ENCODE peak calls at places on chromosomes 2 and 18, in four cellular contexts. D, F, Q and M are unnamed samples.

GRCh38 chr2:151407281-151407680 is 2.4 kb upstream of the RIF1 start:
- DNase-seq in Q (no peak), F (no peak), D (no peak), M (no peak)

GRCh38 chr2:8872821-8873432 is 35.5 kb upstream of the KIDINS220 start:
- DNase-seq in Q (peak), F (peak), D (no peak), M (peak)

GRCh38 chr2:52135235-52135634 is 1103.3 kb upstream of the NRXN1 start:
- DNase-seq in F (no peak), Q (peak), D (no peak), M (no peak)

GRCh38 chr18:34492652-34493051 is 217.4 kb upstream of the DTNA start:
- DNase-seq in F (no peak), D (no peak), Q (no peak), M (no peak)

GRCh38 chr2:44275915-44276279 is 617 bp downstream of the SLC3A1 start:
- DNase-seq in D (no peak), Q (peak), F (no peak), M (peak)

GRCh38 chr2:200028998-200029397 is 73.6 kb downstream of the MAIP1 start:
- DNase-seq in D (no peak), Q (peak), F (no peak), M (no peak)

GRCh38 chr18:70423988-70424387 is 135.1 kb downstream of the SOCS6 start:
- DNase-seq in F (no peak), Q (no peak), D (no peak), M (no peak)

GRCh38 chr2:44940612-44941464 is 664 bp upstream of the SIX3 start:
- DNase-seq in F (no peak), D (no peak), Q (no peak), M (no peak)

GRCh38 chr2:38116762-38117161 is 40.8 kb upstream of the CYP1B1 start:
- DNase-seq in Q (peak), F (no peak), D (no peak), M (no peak)

GRCh38 chr2:162217596-162217995 is 25.6 kb downstream of the FAP start:
- DNase-seq in F (no peak), Q (peak), D (no peak), M (no peak)

GRCh38 chr2:130756041-130756720 is 841 bp downstream of the AMER3 start:
- DNase-seq in Q (no peak), F (peak), D (peak), M (no peak)

GRCh38 chr2:28274911-28275685 is 117.6 kb upstream of the FOSL2 start:
- DNase-seq in Q (peak), D (peak), F (no peak), M (peak)

GRCh38 chr2:239833728-239834109 is 191.4 kb downstream of the NDUFA10 start:
- DNase-seq in Q (no peak), D (peak), F (no peak), M (no peak)

GRCh38 chr2:234245945-234246344 is 195.4 kb downstream of the SPP2 start:
- DNase-seq in Q (peak), F (no peak), D (no peak), M (peak)

GRCh38 chr2:128155970-128156369 is 65.0 kb downstream of the UGGT1 start:
- DNase-seq in Q (no peak), F (no peak), D (no peak), M (no peak)

GRCh38 chr2:231069379-231070054 is 12.8 kb downstream of the PSMD1 start:
- DNase-seq in Q (peak), D (no peak), F (no peak), M (peak)

GRCh38 chr2:38440655-38441054 is 63.6 kb upstream of the ATL2 start:
- DNase-seq in Q (no peak), D (no peak), F (no peak), M (no peak)

GRCh38 chr18:26655614-26656400 is 107.5 kb upstream of the KCTD1 start:
- DNase-seq in F (peak), D (peak), Q (peak), M (peak)

GRCh38 chr18:13241083-13241892 is 22.7 kb downstream of the LDLRAD4 start:
- DNase-seq in Q (no peak), D (no peak), F (no peak), M (no peak)

GRCh38 chr2:237732070-237732469 is 66.5 kb upstream of the RBM44 start:
- DNase-seq in D (no peak), Q (no peak), F (no peak), M (no peak)

GRCh38 chr18:49519041-49519971 is 32.3 kb upstream of the C18orf32 start:
- DNase-seq in Q (no peak), D (no peak), F (no peak), M (no peak)

GRCh38 chr2:231545105-231545902 is 15.1 kb upstream of the NMUR1 start:
- DNase-seq in F (no peak), Q (peak), D (no peak), M (peak)

GRCh38 chr2:88658890-88659881 is 31.9 kb upstream of the EIF2AK3 start:
- DNase-seq in F (no peak), Q (peak), D (peak), M (peak)

GRCh38 chr18:35345460-35345921 is 1.3 kb upstream of the ZNF24 start:
- DNase-seq in D (no peak), F (no peak), Q (no peak), M (no peak)

GRCh38 chr2:153105829-153106578 is 372.6 kb downstream of the RPRM start:
- DNase-seq in F (no peak), Q (no peak), D (no peak), M (no peak)

GRCh38 chr2:14749869-14750268 is 117.4 kb downstream of the LRATD1 start:
- DNase-seq in D (no peak), F (no peak), Q (peak), M (no peak)

GRCh38 chr2:53652131-53652530 is 115.5 kb upstream of the CHAC2 start:
- DNase-seq in D (no peak), Q (no peak), F (no peak), M (no peak)

GRCh38 chr18:61998335-61998734 is 105.5 kb upstream of the RNF152 start:
- DNase-seq in Q (no peak), F (no peak), D (no peak), M (no peak)

GRCh38 chr2:12720181-12720580 is 3.4 kb downstream of the TRIB2 start:
- DNase-seq in D (no peak), Q (peak), F (no peak), M (peak)

GRCh38 chr2:9002637-9003365 is 683 bp downstream of the MBOAT2 start:
- DNase-seq in D (no peak), Q (no peak), F (peak), M (peak)

GRCh38 chr18:53753616-53754015 is 470.9 kb downstream of the MBD2 start:
- DNase-seq in D (no peak), F (peak), Q (no peak), M (no peak)

GRCh38 chr18:41025666-41026065 is 929.4 kb upstream of the PIK3C3 start:
- DNase-seq in D (no peak), F (no peak), Q (no peak), M (no peak)

GRCh38 chr2:239895116-239895515 is 130.0 kb downstream of the NDUFA10 start:
- DNase-seq in Q (no peak), F (no peak), D (peak), M (no peak)

GRCh38 chr2:148523315-148523714 is 121.2 kb upstream of the EPC2 start:
- DNase-seq in D (peak), F (no peak), Q (no peak), M (no peak)

GRCh38 chr2:25276569-25277465 is 64.9 kb downstream of the DNMT3A start:
- DNase-seq in D (peak), F (no peak), Q (no peak), M (no peak)

GRCh38 chr2:86671304-86671981 is 47.8 kb upstream of the RNF103 start:
- DNase-seq in F (no peak), D (no peak), Q (peak), M (no peak)

GRCh38 chr2:9282128-9282527 is 75.5 kb downstream of the ASAP2 start:
- DNase-seq in F (no peak), D (no peak), Q (no peak), M (no peak)

GRCh38 chr18:46281185-46282176 is 177.3 kb downstream of the HAUS1 start:
- DNase-seq in Q (peak), F (peak), D (peak), M (peak)

GRCh38 chr2:129281761-129282160 is 697.7 kb upstream of the RAB6C start:
- DNase-seq in D (no peak), Q (no peak), F (no peak), M (no peak)
- H3K23ac ChIP-seq in D (no peak), Q (no peak), F (no peak), M (no peak)

GRCh38 chr18:58196881-58197872 is 153.2 kb downstream of the NEDD4L start:
- DNase-seq in Q (no peak), F (no peak), D (no peak), M (no peak)

GRCh38 chr18:58192519-58192918 is 148.5 kb downstream of the NEDD4L start:
- DNase-seq in F (no peak), Q (no peak), D (no peak), M (no peak)

GRCh38 chr18:58194028-58194427 is 150.0 kb downstream of the NEDD4L start:
- DNase-seq in D (peak), F (no peak), Q (no peak), M (no peak)

GRCh38 chr18:58196164-58196563 is 152.1 kb downstream of the NEDD4L start:
- DNase-seq in D (no peak), F (no peak), Q (no peak), M (no peak)

DNA sequence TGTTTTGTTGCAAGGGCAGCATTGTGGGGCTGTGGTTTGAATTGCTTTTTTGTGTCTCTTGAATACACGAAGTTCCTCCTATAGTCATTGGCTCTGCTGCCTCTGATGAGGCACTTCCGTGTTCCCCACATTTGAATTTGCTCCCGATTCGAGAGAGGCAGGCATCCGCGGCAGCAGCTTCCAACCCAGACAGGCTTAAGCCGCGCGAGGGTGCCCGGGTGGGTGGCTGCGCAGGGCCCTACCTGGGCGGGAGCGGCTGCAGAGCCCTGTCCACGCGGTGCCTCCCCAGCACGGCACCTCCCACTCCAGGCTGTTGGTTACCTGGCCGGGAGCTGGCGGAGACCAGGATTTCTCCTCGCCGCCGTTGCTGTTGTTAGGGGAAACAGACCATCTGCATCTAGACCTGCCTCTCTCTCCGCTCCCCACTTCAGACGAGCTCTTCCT is 151.3 kb downstream of the NEDD4L start:
- DNase-seq in D (peak), Q (no peak), F (no peak), M (no peak)
- H4K91ac ChIP-seq in D (no peak), Q (no peak), F (no peak), M (no peak)

GRCh38 chr2:98484121-98484557 is 39.5 kb downstream of the INPP4A start:
- DNase-seq in Q (no peak), F (no peak), D (no peak), M (no peak)
- H3K23ac ChIP-seq in Q (no peak), F (no peak), D (no peak), M (peak)

GRCh38 chr18:77131652-77132368 is 773 bp downstream of the MBP start:
- DNase-seq in D (no peak), Q (no peak), F (no peak), M (peak)
- H4K91ac ChIP-seq in D (no peak), Q (no peak), F (no peak), M (no peak)

DNA sequence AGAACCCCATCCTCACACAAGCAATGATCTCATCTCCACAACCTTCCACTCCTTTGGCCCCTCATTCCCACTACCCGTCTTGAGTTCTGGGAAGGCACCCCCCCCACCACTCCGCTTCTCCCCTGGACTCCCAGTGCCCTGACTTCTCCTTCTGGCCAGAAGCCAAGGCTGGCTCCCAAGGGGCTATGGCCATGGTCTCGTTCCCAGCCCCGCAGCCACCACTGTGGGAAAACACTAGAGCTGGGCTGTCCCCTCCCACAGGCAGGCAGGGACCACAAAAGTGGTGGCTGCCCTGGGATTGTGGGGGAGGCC is 1.5 kb upstream of the ANKRD39 start:
- DNase-seq in D (no peak), Q (no peak), F (no peak), M (peak)
- H3K23ac ChIP-seq in D (no peak), Q (peak), F (peak), M (no peak)

DNA sequence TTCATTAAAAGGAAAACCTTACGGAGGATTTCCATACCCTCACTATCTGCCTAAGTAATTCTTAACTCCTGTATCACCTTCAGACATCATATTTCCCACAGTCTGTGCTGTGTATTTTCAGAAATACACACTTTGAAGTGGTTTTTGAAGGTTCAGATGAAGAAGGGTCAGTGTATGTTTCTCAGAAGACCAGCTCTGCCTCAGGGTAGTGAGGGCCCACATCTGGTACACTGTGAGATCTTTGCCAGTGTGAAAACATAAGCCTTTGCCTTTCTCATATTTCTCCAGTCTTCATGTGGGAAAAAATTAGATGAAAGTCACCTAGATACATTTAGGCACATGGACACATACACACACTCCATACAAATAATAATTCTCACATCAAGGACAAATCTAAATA is 408.4 kb downstream of the RIT2 start:
- DNase-seq in F (no peak), Q (no peak), D (no peak), M (no peak)
- H4K91ac ChIP-seq in F (no peak), Q (no peak), D (no peak), M (no peak)

GRCh38 chr2:42169100-42169868 is at the start of gene EML4:
- DNase-seq in Q (peak), F (peak), D (peak), M (peak)
- H3K23ac ChIP-seq in Q (peak), F (peak), D (no peak), M (peak)

DNA sequence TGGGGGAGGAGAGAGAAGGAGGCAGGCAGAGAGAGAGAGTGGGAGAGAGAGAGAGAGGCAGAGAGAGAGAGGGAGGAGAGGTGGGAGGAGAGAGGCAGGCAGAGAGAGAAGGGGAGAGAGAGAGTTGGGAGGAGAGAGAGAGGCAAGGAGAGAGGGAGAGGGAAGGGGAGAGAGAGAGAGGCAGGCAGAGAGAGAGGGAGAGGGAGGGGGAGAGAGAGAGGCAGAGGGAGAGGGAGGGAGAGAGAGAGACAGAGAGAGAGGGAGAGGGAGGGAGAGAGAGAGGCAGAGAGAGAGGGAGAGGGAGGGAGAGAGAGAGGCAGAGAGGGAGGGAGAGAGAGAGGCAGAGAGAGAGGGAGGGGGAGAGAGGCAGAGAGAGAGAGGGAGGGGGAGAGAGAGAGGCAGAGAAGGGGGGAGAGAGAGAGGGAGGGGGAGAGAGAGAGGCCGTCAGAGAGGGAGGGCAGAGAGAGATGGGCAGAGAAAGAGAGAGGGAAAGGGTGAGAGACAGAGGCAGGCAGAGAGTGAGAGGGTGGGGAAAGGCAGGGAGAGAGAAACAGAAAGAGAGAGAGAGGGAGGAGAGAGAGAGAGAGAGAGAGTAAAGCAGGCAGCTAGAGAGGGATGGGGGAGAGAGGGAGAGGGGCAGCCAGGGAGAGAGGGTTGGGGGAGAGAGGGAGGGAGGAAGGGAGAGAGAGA is 122.2 kb upstream of the PXDN start:
- DNase-seq in D (no peak), Q (no peak), F (no peak), M (no peak)
- H4K91ac ChIP-seq in D (no peak), Q (no peak), F (no peak), M (no peak)